ENCODE peak calls at places on chromosomes 16 and 17, in four cellular contexts. O, A, B and I are unnamed samples.
A peak's percentile ranks its signal among the peaks of the same experiment; 100 is the strongest.

GRCh38 chr16:22300427-22301071 is 3.3 kb downstream of the POLR3E start:
- DNase-seq in O (peak; percentile 76), A (peak; percentile 17), B (peak; percentile 65), I (no peak)

GRCh38 chr16:4846503-4846900 is 586 bp downstream of the GLYR1 start:
- DNase-seq in O (no peak), A (no peak), B (peak; percentile 74), I (no peak)

GRCh38 chr16:72689851-72690250 is 358.1 kb downstream of the ZFHX3 start:
- DNase-seq in O (no peak), A (no peak), B (no peak), I (no peak)

GRCh38 chr16:64092284-64092683 is 1029.6 kb downstream of the CDH11 start:
- DNase-seq in O (no peak), A (no peak), B (no peak), I (no peak)

GRCh38 chr17:76184266-76184665 is 43.2 kb upstream of the FOXJ1 start:
- DNase-seq in O (no peak), A (no peak), B (no peak), I (no peak)

GRCh38 chr16:86905302-86905701 is 327.0 kb downstream of the FOXL1 start:
- DNase-seq in O (no peak), A (no peak), B (no peak), I (no peak)

GRCh38 chr17:61478026-61478789 is 26.0 kb downstream of the TBX4 start:
- DNase-seq in O (no peak), A (no peak), B (no peak), I (no peak)

GRCh38 chr16:2471016-2471652 is at the start of gene NTN3:
- DNase-seq in O (no peak), A (peak; percentile 85), B (peak; percentile 87), I (no peak)

GRCh38 chr17:9237661-9238301 is 216.5 kb downstream of the NTN1 start:
- DNase-seq in O (no peak), A (no peak), B (peak; percentile 84), I (no peak)

GRCh38 chr16:35754391-35755369 is 2295.3 kb downstream of the TP53TG3F start:
- DNase-seq in O (no peak), A (no peak), B (no peak), I (no peak)

GRCh38 chr17:17837380-17837821 is 615 bp upstream of the SREBF1 start:
- DNase-seq in O (peak; percentile 80), A (no peak), B (peak; percentile 58), I (no peak)

GRCh38 chr16:49597796-49598195 is 224.2 kb downstream of the C16orf78 start:
- DNase-seq in O (no peak), A (no peak), B (no peak), I (no peak)

GRCh38 chr16:70151941-70152509 is 21.6 kb upstream of the CLEC18C start:
- DNase-seq in O (peak; percentile 1), A (peak; percentile 12), B (no peak), I (no peak)

GRCh38 chr17:69057280-69057679 is 3.4 kb downstream of the ABCA9 start:
- DNase-seq in O (no peak), A (no peak), B (no peak), I (no peak)

GRCh38 chr17:17988427-17988945 is 15.8 kb downstream of the DRC3 start:
- DNase-seq in O (no peak), A (no peak), B (no peak), I (no peak)

GRCh38 chr17:46943511-46944393 is 20.8 kb downstream of the GOSR2 start:
- DNase-seq in O (no peak), A (peak; percentile 37), B (peak; percentile 14), I (no peak)

GRCh38 chr17:28982191-28982793 is 23.5 kb downstream of the SEZ6 start:
- DNase-seq in O (no peak), A (no peak), B (peak; percentile 91), I (peak; percentile 64)

GRCh38 chr16:57044931-57045693 is 47.3 kb upstream of the CPNE2 start:
- DNase-seq in O (no peak), A (no peak), B (no peak), I (no peak)

GRCh38 chr16:70703041-70703834 is 17.4 kb upstream of the MTSS2 start:
- DNase-seq in O (peak; percentile 40), A (peak; percentile 38), B (peak; percentile 86), I (no peak)

GRCh38 chr17:28726396-28726911 is 421 bp upstream of the TLCD1 start:
- DNase-seq in O (peak; percentile 75), A (no peak), B (peak; percentile 79), I (no peak)

GRCh38 chr17:12410721-12411120 is 255.0 kb upstream of the MYOCD start:
- DNase-seq in O (no peak), A (no peak), B (no peak), I (no peak)

GRCh38 chr16:87505834-87506233 is 13.0 kb upstream of the ZCCHC14 start:
- DNase-seq in O (no peak), A (no peak), B (no peak), I (no peak)

GRCh38 chr16:8055761-8056160 is 534.5 kb downstream of the TMEM114 start:
- DNase-seq in O (no peak), A (no peak), B (no peak), I (no peak)

GRCh38 chr16:56334761-56335160 is 90.6 kb downstream of the AMFR start:
- DNase-seq in O (no peak), A (no peak), B (no peak), I (no peak)

GRCh38 chr17:51673066-51673465 is 412.7 kb downstream of the UTP18 start:
- DNase-seq in O (no peak), A (no peak), B (no peak), I (no peak)

GRCh38 chr17:38970804-38971203 is 3.6 kb upstream of the FBXO47 start:
- DNase-seq in O (no peak), A (no peak), B (no peak), I (no peak)

GRCh38 chr17:9750488-9750887 is 40.9 kb downstream of the DHRS7C start:
- DNase-seq in O (no peak), A (no peak), B (no peak), I (no peak)

GRCh38 chr17:45785373-45786193 is 1.5 kb downstream of the CRHR1 start:
- DNase-seq in O (no peak), A (no peak), B (no peak), I (no peak)

GRCh38 chr17:27760069-27760885 is 40.1 kb downstream of the NOS2 start:
- DNase-seq in O (peak; percentile 45), A (peak; percentile 69), B (peak; percentile 58), I (no peak)

GRCh38 chr16:52069866-52070265 is 477.1 kb downstream of the TOX3 start:
- DNase-seq in O (peak; percentile 3), A (no peak), B (peak; percentile 19), I (no peak)

GRCh38 chr17:48022906-48023305 is 14.7 kb downstream of the COPZ2 start:
- DNase-seq in O (no peak), A (no peak), B (no peak), I (no peak)

GRCh38 chr16:25063865-25064264 is 47.7 kb upstream of the LCMT1 start:
- DNase-seq in O (no peak), A (peak; percentile 68), B (no peak), I (no peak)

GRCh38 chr17:34163681-34164080 is 91.4 kb upstream of the CCL2 start:
- DNase-seq in O (peak; percentile 23), A (peak; percentile 17), B (peak; percentile 52), I (no peak)

DNA sequence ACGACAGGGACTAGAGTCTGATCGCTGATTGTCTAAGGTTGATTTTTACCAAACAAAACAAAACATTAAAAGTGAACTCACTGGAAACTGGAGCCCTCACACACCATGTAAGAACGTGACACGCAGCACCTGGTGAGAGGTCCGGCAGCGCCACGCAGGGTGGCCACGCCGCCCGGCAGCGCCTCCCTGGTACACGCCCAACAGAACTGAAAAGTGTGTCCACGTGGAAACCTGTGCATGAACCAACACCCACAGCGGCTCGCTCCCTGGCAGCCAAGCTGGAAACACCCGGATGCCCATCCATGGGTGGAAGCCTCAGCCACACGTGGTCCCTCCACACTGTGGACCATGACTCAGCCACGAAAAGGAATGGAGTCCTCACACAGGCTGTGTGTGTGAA is 9.1 kb downstream of the GALNS start:
- DNase-seq in O (no peak), A (no peak), B (no peak), I (no peak)
- TF ChIP-seq MYC in O (no peak), A (no peak), B (no peak), I (no peak)

GRCh38 chr16:54957403-54957802 is 26.7 kb downstream of the IRX5 start:
- DNase-seq in O (peak; percentile 38), A (peak; percentile 74), B (peak; percentile 80), I (no peak)
- TF ChIP-seq MYC in O (no peak), A (no peak), B (no peak), I (no peak)

GRCh38 chr17:82603981-82604448 is 44.2 kb downstream of the WDR45B start:
- DNase-seq in O (no peak), A (no peak), B (peak; percentile 33), I (no peak)
- TF ChIP-seq MYC in O (no peak), A (no peak), B (no peak), I (no peak)

DNA sequence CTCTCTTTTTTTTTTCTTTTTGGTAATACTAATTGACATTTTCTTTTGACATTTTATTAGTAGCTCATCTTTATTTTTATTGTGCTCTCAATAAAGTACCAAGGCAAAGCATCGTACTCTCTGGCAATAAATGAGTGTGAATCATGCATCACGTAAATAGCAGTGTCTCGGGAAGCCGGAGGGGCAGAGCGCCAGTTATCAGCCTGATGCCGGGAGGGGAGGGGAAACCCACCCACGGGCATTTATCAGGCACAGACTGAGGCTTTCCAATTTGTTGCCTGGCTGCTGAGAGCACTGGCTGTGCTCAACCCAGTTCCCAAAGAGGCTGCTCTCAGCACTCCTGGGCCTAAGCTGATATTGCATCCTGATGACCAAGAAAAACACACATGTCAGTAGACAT is 118.4 kb upstream of the CDH5 start:
- DNase-seq in O (no peak), A (no peak), B (no peak), I (no peak)
- TF ChIP-seq MYC in O (no peak), A (no peak), B (no peak), I (no peak)

GRCh38 chr16:84773312-84773711 is 46.5 kb upstream of the CRISPLD2 start:
- DNase-seq in O (no peak), A (no peak), B (no peak), I (no peak)

GRCh38 chr16:84774810-84775209 is 45.0 kb upstream of the CRISPLD2 start:
- DNase-seq in O (no peak), A (no peak), B (peak; percentile 92), I (no peak)

GRCh38 chr16:84777435-84777834 is 42.4 kb upstream of the CRISPLD2 start:
- DNase-seq in O (no peak), A (no peak), B (no peak), I (no peak)

GRCh38 chr16:84778720-84779119 is 41.1 kb upstream of the CRISPLD2 start:
- DNase-seq in O (no peak), A (no peak), B (no peak), I (no peak)

GRCh38 chr16:84775262-84775810 is 44.4 kb upstream of the CRISPLD2 start:
- DNase-seq in O (no peak), A (no peak), B (no peak), I (no peak)
- TF ChIP-seq MYC in O (no peak), A (no peak), B (no peak), I (no peak)